ENCODE peak calls at places on chromosomes 4 and X, in ten cellular contexts. N is stomach, M is upper lobe of left lung, L is A549, T is uterus, I is heart left ventricle, J is body of pancreas, S is NB4, V is breast epithelium, Q is Peyer's patch. P is an unnamed sample.

GRCh38 chrX:151973262-151973661 is 1.2 kb downstream of the GABRE start:
- DNase-seq in V (no peak), T (no peak), Q (no peak), M (no peak), I (no peak), L (no peak), N (no peak), S (no peak), J (no peak), P (no peak)

GRCh38 chr4:98512918-98513317 is 145.5 kb downstream of the TSPAN5 start:
- DNase-seq in T (no peak), J (no peak), Q (no peak), S (no peak), N (no peak), M (no peak), L (no peak), V (no peak), I (no peak), P (no peak)

GRCh38 chrX:112513154-112513553 is 166.6 kb downstream of the LHFPL1 start:
- DNase-seq in S (no peak), T (no peak), N (no peak), I (no peak), V (no peak), Q (no peak), L (no peak), M (no peak), J (no peak), P (no peak)

GRCh38 chrX:10756365-10756915 is 136.1 kb upstream of the MID1 start:
- DNase-seq in J (peak; percentile 25), V (no peak), M (no peak), L (peak; percentile 56), I (no peak), Q (no peak), N (no peak), T (peak; percentile 20), S (no peak), P (no peak)

GRCh38 chrX:139642241-139642927 is 65.6 kb downstream of the MCF2 start:
- DNase-seq in N (no peak), S (no peak), M (no peak), Q (no peak), L (no peak), V (no peak), T (no peak), I (no peak), J (no peak), P (no peak)

GRCh38 chr4:15665738-15666365 is 10.7 kb upstream of the FBXL5 start:
- DNase-seq in T (no peak), V (no peak), Q (no peak), M (no peak), L (no peak), J (no peak), S (peak; percentile 86), I (no peak), N (no peak), P (no peak)

GRCh38 chrX:150569155-150569477 is 695 bp downstream of the MTM1 start:
- DNase-seq in Q (no peak), T (no peak), I (peak; percentile 21), J (no peak), V (no peak), L (no peak), M (no peak), N (peak; percentile 34), S (peak; percentile 85), P (peak; percentile 60)

GRCh38 chrX:49041683-49042529 is 1.3 kb downstream of the TFE3 start:
- DNase-seq in L (peak; percentile 25), J (no peak), Q (no peak), M (no peak), I (peak; percentile 19), V (no peak), S (peak; percentile 58), T (no peak), N (no peak), P (no peak)

GRCh38 chr4:150007512-150007911 is 70.7 kb upstream of the DCLK2 start:
- DNase-seq in I (no peak), N (no peak), S (no peak), L (no peak), J (no peak), M (no peak), T (no peak), Q (no peak), V (no peak), P (no peak)

GRCh38 chrX:119502727-119503483 is 34.7 kb downstream of the SLC25A5 start:
- DNase-seq in V (no peak), M (no peak), N (peak; percentile 71), L (peak; percentile 78), J (peak; percentile 77), Q (peak; percentile 82), T (no peak), I (no peak), S (no peak), P (no peak)

GRCh38 chrX:25072247-25072646 is 56.5 kb upstream of the ARX start:
- DNase-seq in I (no peak), J (no peak), N (no peak), Q (no peak), S (peak; percentile 1), T (no peak), M (no peak), L (no peak), V (no peak), P (peak; percentile 47)

DNA sequence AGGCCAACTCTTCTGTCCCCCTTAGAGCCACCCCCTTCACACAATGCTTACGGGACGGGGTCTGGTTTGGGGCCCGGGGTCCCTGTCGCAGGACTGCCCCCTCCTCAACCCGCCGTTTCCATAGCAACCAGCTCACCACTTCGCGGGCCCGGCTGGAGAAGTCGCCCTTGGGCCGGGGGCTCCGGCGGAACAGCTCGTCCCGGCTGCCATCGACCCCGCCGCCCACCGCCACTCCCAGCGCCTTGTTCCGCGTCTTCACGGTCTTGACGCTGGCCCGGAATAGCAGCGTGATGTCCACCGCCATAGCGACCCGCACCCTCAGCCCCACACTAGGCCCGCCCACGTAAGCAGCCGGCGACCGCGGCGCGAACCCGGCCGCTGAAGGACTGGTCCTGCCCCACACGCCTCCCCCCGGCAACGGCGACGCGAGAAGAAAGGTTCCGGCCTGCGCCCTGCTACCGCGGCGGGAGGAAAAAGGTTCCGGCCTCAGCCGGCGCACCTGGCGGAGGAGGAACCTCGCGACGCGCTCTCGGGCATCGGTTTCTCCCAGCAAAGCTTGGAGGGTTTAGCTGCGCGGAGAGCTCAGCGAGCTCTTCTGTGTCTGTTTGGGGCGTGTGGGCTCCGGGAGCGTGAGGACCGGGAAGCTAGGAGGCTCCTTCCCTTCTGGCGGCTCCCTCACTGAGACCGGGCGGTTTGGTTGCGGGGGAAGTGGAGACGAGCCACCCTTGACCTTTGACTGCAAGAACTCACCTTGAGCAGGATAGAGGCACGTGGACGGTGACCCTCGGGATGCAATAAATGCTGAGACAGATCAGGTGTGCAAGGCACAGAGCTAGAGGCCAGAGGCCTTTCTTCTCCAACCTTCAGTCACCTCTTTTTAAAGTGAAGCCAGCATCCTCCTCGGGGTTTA is at the start of gene STX18:
- DNase-seq in S (peak; percentile 95), T (peak; percentile 85), V (peak; percentile 87), Q (peak; percentile 95), L (peak; percentile 71), M (peak; percentile 98), J (peak; percentile 87), I (peak; percentile 86), N (peak; percentile 90), P (peak; percentile 96)
- TF ChIP-seq POLR2A in S (peak; percentile 55), T (peak; percentile 38), V (peak; percentile 43), Q (peak; percentile 78), L (peak; percentile 65), M (no peak), J (peak; percentile 65), I (no peak), N (no peak), P (peak; percentile 73)

GRCh38 chr4:118352843-118353373 is at the start of gene PRSS12:
- DNase-seq in L (peak; percentile 47), V (peak; percentile 68), J (peak; percentile 82), N (peak; percentile 77), S (peak; percentile 91), M (peak; percentile 97), Q (peak; percentile 87), T (peak; percentile 22), I (peak; percentile 21), P (peak; percentile 59)
- TF ChIP-seq POLR2A in L (no peak), V (no peak), J (peak; percentile 21), N (no peak), S (no peak), M (no peak), Q (no peak), T (no peak), I (no peak), P (no peak)

DNA sequence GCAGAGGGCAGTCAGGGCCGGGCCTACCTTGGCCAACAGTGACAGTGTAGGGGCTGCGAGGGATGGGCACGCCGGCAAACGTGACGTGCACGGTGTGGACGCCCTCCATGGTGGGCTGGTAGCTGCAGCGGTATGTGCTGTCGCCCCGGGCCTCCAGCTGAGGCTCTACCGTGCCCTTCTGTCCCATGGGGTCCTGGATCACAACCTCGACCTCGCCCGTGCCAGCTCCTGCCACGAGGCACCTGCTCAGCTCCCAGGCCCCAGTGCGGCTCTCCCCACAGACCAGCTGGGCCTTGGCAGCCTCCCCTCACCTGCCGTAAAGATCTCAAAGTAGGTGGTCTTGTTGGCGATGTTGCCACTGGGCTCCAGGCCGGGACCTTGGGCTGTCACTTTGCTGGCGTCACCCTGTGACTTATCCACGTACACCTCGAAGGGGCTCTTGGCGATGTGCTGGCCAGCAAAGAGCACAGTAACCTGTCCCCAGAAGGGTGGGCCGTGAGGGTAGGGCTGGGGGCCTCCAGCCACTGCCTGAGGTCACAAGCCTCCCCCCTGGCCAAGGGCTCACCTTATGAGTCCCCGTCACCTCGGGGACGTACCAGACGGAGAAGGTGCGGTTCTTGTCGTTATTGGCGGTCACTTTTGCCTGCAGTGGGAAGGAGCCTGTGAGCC is 8.3 kb downstream of the FLNA start:
- DNase-seq in N (no peak), J (no peak), V (no peak), S (no peak), M (peak; percentile 51), L (no peak), I (no peak), Q (no peak), T (no peak), P (no peak)
- TF ChIP-seq POLR2A in N (no peak), J (no peak), V (no peak), S (no peak), M (no peak), L (no peak), I (no peak), Q (no peak), T (no peak), P (peak; percentile 17)

DNA sequence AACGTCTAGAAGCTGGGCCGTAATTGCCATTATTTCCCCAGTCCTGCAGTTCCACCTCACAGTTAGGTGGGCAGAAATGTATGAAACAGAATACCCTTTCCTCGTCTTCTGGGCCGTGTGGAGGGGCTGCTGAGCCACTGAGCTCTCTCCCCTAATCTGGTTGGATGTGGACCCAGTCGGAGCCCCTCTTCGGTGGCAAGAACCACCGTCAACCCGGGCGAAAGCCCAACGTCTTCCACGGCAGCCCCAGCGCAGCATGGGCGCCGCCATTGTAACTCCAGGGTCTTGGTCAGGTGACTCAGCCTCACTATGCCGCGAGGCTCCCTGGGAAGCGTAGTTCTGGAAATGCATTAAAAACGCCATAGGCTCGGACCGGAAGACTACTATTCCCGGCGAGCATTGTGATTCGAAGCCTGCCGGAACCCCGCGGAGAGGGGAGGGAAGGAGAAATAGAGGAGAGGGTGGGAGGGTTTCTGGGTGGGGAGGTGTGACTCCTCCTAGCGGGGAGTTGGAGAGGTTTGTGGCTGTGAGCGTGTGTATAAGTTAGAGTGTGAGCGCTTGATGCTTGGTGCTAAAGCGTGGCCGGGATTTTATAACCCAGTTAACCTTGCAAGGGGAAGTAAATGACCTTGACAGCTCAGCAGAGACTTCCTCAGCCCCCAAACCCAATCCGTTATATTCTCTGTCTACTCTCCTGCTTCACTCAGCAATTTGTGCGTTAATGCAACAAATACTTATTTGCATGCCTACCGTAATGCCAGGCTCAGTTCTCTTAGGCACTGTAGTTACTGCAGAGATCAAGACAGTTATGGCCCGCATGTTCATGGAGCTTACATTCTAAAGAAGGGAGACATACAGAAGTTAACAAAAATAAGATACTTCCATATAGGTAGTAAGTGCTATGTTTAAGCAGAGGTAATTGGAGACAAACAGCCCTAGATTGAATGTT is at the start of gene GATB:
- DNase-seq in V (peak; percentile 86), Q (peak; percentile 90), M (peak; percentile 87), I (peak; percentile 94), S (peak; percentile 96), N (peak; percentile 93), T (peak; percentile 93), J (peak; percentile 91), L (peak; percentile 85), P (peak; percentile 96)
- TF ChIP-seq POLR2A in V (peak; percentile 39), Q (peak; percentile 40), M (no peak), I (no peak), S (peak; percentile 40), N (no peak), T (peak; percentile 40), J (peak; percentile 41), L (no peak), P (peak; percentile 82)